ENCODE peak calls at places on chromosomes 1 and 21, in five cellular contexts. K, R, U, X and V are unnamed samples.

GRCh38 chr1:23719162-23719820 is 24.0 kb upstream of the ELOA start:
- DNase-seq in K (no peak), R (no peak), U (no peak), X (no peak), V (no peak)

GRCh38 chr1:12063141-12064072 is at the start of gene TNFRSF8:
- DNase-seq in K (peak), R (no peak), U (no peak), X (no peak), V (no peak)

GRCh38 chr21:27219068-27219467 is 252.2 kb upstream of the ADAMTS5 start:
- DNase-seq in K (no peak), R (no peak), U (no peak), X (no peak), V (no peak)

GRCh38 chr1:225427249-225428065 is at the start of gene LBR:
- DNase-seq in K (peak), R (peak), U (peak), X (peak), V (no peak)

GRCh38 chr1:39127513-39127912 is 77.0 kb upstream of the MACF1 start:
- DNase-seq in K (no peak), R (no peak), U (no peak), X (no peak), V (no peak)

GRCh38 chr1:182051938-182052337 is 9.6 kb downstream of the ZNF648 start:
- DNase-seq in K (no peak), R (no peak), U (no peak), X (no peak), V (no peak)

GRCh38 chr1:33373606-33374005 is 52.7 kb upstream of the A3GALT2 start:
- DNase-seq in K (no peak), R (no peak), U (no peak), X (no peak), V (no peak)

GRCh38 chr1:181816608-181817007 is 244.9 kb downstream of the ZNF648 start:
- DNase-seq in K (no peak), R (no peak), U (no peak), X (no peak), V (no peak)

GRCh38 chr1:112320035-112320429 is 76.0 kb upstream of the CTTNBP2NL start:
- DNase-seq in K (no peak), R (no peak), U (no peak), X (no peak), V (no peak)

GRCh38 chr1:13694886-13695684 is 4.9 kb upstream of the PRDM2 start:
- DNase-seq in K (no peak), R (no peak), U (no peak), X (no peak), V (no peak)

GRCh38 chr21:36190736-36191135 is 34.1 kb downstream of the DOP1B start:
- DNase-seq in K (no peak), R (no peak), U (no peak), X (no peak), V (no peak)